ENCODE peak calls at places on chromosomes 6 and 20, in ten cellular contexts. H, L, K, V, F, Y, Z, O, X and N are unnamed samples.

GRCh38 chr6:148611213-148611612 is 135.6 kb upstream of the UST start:
- DNase-seq in F (peak; percentile 90), L (no peak), X (peak; percentile 92), K (no peak), H (no peak), Z (no peak), Y (peak; percentile 80), O (no peak), V (no peak), N (no peak)

GRCh38 chr6:163347021-163347446 is 67.5 kb upstream of the QKI start:
- DNase-seq in Y (no peak), O (no peak), X (no peak), V (no peak), K (no peak), F (no peak), H (no peak), L (no peak), Z (no peak), N (no peak)

GRCh38 chr6:24117016-24117415 is 9.0 kb upstream of the NRSN1 start:
- DNase-seq in X (no peak), Z (no peak), Y (no peak), L (no peak), F (no peak), O (no peak), H (no peak), V (no peak), K (no peak), N (no peak)

GRCh38 chr6:157113389-157113788 is 209.9 kb downstream of the TMEM242 start:
- DNase-seq in X (no peak), O (no peak), Y (no peak), L (no peak), F (no peak), H (no peak), K (no peak), V (no peak), Z (no peak), N (no peak)

GRCh38 chr6:135250751-135251356 is 69.7 kb downstream of the MYB start:
- DNase-seq in K (no peak), O (no peak), H (no peak), V (no peak), Y (no peak), L (no peak), Z (no peak), X (peak; percentile 68), F (no peak), N (no peak)

GRCh38 chr6:63844287-63844686 is 208.7 kb downstream of the PHF3 start:
- DNase-seq in K (no peak), Y (no peak), O (no peak), Z (no peak), X (no peak), H (no peak), F (no peak), L (no peak), V (no peak), N (no peak)

GRCh38 chr6:133971861-133972260 is 18.8 kb downstream of the TBPL1 start:
- DNase-seq in H (no peak), F (no peak), O (no peak), L (no peak), V (no peak), Z (no peak), Y (no peak), K (no peak), X (no peak), N (no peak)

GRCh38 chr6:4935486-4935885 is 68.4 kb downstream of the RPP40 start:
- DNase-seq in O (no peak), Y (no peak), H (no peak), Z (no peak), L (peak; percentile 38), V (no peak), K (no peak), X (no peak), F (no peak), N (peak; percentile 42)

GRCh38 chr6:15244605-15245360 is 1.1 kb upstream of the JARID2 start:
- DNase-seq in F (peak; percentile 92), Z (peak; percentile 63), V (peak; percentile 38), O (peak; percentile 44), L (peak; percentile 66), X (peak; percentile 96), Y (peak; percentile 83), H (peak; percentile 41), K (peak; percentile 57), N (peak; percentile 69)

GRCh38 chr6:60643870-60644269 is 1642.2 kb downstream of the KHDRBS2 start:
- DNase-seq in O (no peak), K (no peak), X (no peak), V (no peak), Z (no peak), Y (no peak), H (no peak), L (no peak), F (no peak), N (no peak)

GRCh38 chr6:42898891-42899361 is 16.9 kb upstream of the PTCRA start:
- DNase-seq in X (no peak), H (peak; percentile 57), K (peak; percentile 76), L (peak; percentile 87), Z (peak; percentile 63), Y (peak; percentile 39), V (peak; percentile 73), O (no peak), F (no peak), N (peak; percentile 84)

GRCh38 chr6:14121936-14122344 is 4.4 kb downstream of the CD83 start:
- DNase-seq in H (no peak), V (no peak), X (no peak), O (no peak), K (no peak), Z (no peak), Y (no peak), F (no peak), L (peak; percentile 66), N (no peak)

GRCh38 chr20:56989516-56989915 is 276.9 kb downstream of the BMP7 start:
- DNase-seq in K (no peak), L (no peak), Z (no peak), F (no peak), H (no peak), O (no peak), X (no peak), Y (no peak), V (no peak), N (no peak)

GRCh38 chr6:33774774-33775173 is 14.2 kb downstream of the LEMD2 start:
- DNase-seq in F (no peak), X (no peak), K (no peak), O (no peak), L (no peak), Y (no peak), V (no peak), Z (no peak), H (no peak), N (no peak)

GRCh38 chr6:132483779-132484679 is 28.9 kb downstream of the STX7 start:
- DNase-seq in L (peak; percentile 65), H (peak; percentile 57), O (no peak), Y (peak; percentile 70), X (no peak), K (peak; percentile 38), Z (no peak), V (no peak), F (no peak), N (peak; percentile 69)

GRCh38 chr20:6765469-6766058 is 1.9 kb upstream of the BMP2 start:
- DNase-seq in X (no peak), Z (no peak), L (no peak), Y (peak; percentile 32), K (no peak), H (peak; percentile 63), V (no peak), F (no peak), O (no peak), N (no peak)

GRCh38 chr6:129525055-129525454 is 184.9 kb downstream of the ARHGAP18 start:
- DNase-seq in O (no peak), V (no peak), X (no peak), L (no peak), K (no peak), Y (no peak), F (no peak), Z (no peak), H (no peak), N (no peak)

GRCh38 chr6:170255426-170256125 is 35.3 kb downstream of the DLL1 start:
- DNase-seq in H (no peak), V (no peak), K (no peak), X (no peak), F (no peak), Y (no peak), O (no peak), Z (no peak), L (no peak), N (no peak)

GRCh38 chr20:37349517-37350491 is 3.9 kb downstream of the SRC start:
- DNase-seq in X (peak; percentile 85), H (no peak), L (peak; percentile 3), Y (peak; percentile 54), K (no peak), Z (no peak), F (no peak), V (no peak), O (no peak), N (no peak)

GRCh38 chr6:34310846-34311245 is 62.0 kb upstream of the SMIM29 start:
- DNase-seq in O (no peak), Y (no peak), F (no peak), V (no peak), L (no peak), H (no peak), K (no peak), X (no peak), Z (no peak), N (no peak)

GRCh38 chr20:33411136-33411690 is 9.9 kb upstream of the CDK5RAP1 start:
- DNase-seq in Y (no peak), V (no peak), X (no peak), F (no peak), Z (no peak), O (no peak), K (no peak), H (no peak), L (no peak), N (no peak)

GRCh38 chr20:31602779-31603441 is 2.2 kb upstream of the ID1 start:
- DNase-seq in O (no peak), H (no peak), F (no peak), X (no peak), L (peak; percentile 78), Y (peak; percentile 54), Z (no peak), V (no peak), K (peak; percentile 35), N (peak; percentile 66)

GRCh38 chr20:48301189-48301588 is 515.9 kb upstream of the SULF2 start:
- DNase-seq in L (no peak), O (no peak), Y (no peak), X (no peak), H (no peak), K (no peak), Z (no peak), V (no peak), F (no peak), N (no peak)

GRCh38 chr20:51497542-51498467 is 44.7 kb downstream of the NFATC2 start:
- DNase-seq in Z (no peak), F (no peak), X (peak; percentile 86), Y (no peak), V (no peak), H (no peak), K (peak; percentile 41), L (peak; percentile 74), O (peak; percentile 35), N (peak; percentile 58)

GRCh38 chr6:16108996-16109658 is 19.8 kb upstream of the MYLIP start:
- DNase-seq in X (no peak), O (no peak), V (no peak), K (no peak), F (no peak), Y (no peak), L (no peak), Z (no peak), H (no peak), N (no peak)

GRCh38 chr6:56938634-56939294 is 16.1 kb upstream of the BEND6 start:
- DNase-seq in Y (peak; percentile 94), O (no peak), F (no peak), L (peak; percentile 21), X (no peak), Z (peak; percentile 88), V (peak; percentile 31), K (no peak), H (no peak), N (no peak)

GRCh38 chr6:39997101-39997635 is 62.9 kb upstream of the MOCS1 start:
- DNase-seq in X (no peak), K (no peak), F (no peak), O (no peak), H (no peak), Y (no peak), L (no peak), V (no peak), Z (no peak), N (no peak)

GRCh38 chr6:113181164-113181563 is 676.0 kb upstream of the MARCKS start:
- DNase-seq in Y (no peak), Z (no peak), V (no peak), X (no peak), F (no peak), O (no peak), H (no peak), K (no peak), L (no peak), N (no peak)